ENCODE peak calls at places on chromosomes 16 and 17, in five cellular contexts. O, M, X, B and N are unnamed samples.

GRCh38 chr17:15287533-15288267 is 22.6 kb upstream of the PMP22 start:
- DNase-seq in M (peak; percentile 26), O (no peak), X (no peak), B (no peak), N (peak; percentile 39)

GRCh38 chr16:66298006-66298405 is 68.5 kb upstream of the CDH5 start:
- DNase-seq in M (no peak), O (no peak), B (no peak), X (no peak), N (no peak)

GRCh38 chr17:19319771-19320505 is 42.6 kb downstream of the B9D1 start:
- DNase-seq in O (no peak), B (no peak), M (no peak), X (no peak), N (no peak)

GRCh38 chr16:22300427-22301071 is 3.3 kb downstream of the POLR3E start:
- DNase-seq in B (peak; percentile 76), M (peak; percentile 57), X (peak; percentile 67), O (peak; percentile 64), N (peak; percentile 68)

GRCh38 chr16:66299349-66299748 is 67.1 kb upstream of the CDH5 start:
- DNase-seq in B (no peak), M (no peak), O (no peak), X (no peak), N (no peak)

GRCh38 chr17:1423456-1424135 is 23.6 kb upstream of the YWHAE start:
- DNase-seq in M (no peak), O (no peak), X (no peak), B (no peak), N (no peak)

GRCh38 chr16:15439102-15439501 is 4.7 kb downstream of the BMERB1 start:
- DNase-seq in X (no peak), B (no peak), O (no peak), M (no peak), N (no peak)

GRCh38 chr16:65658339-65659275 is 536.7 kb upstream of the CDH11 start:
- DNase-seq in B (no peak), O (no peak), M (no peak), X (peak; percentile 85), N (peak; percentile 90)

GRCh38 chr17:7183433-7184090 is 4.4 kb upstream of the ASGR1 start:
- DNase-seq in O (no peak), X (no peak), B (no peak), M (no peak), N (no peak)

GRCh38 chr16:2775765-2776499 is 1.1 kb downstream of the ELOB start:
- DNase-seq in M (no peak), X (no peak), B (no peak), O (no peak), N (no peak)

GRCh38 chr17:4850236-4850635 is 17.1 kb downstream of the MINK1 start:
- DNase-seq in M (no peak), X (no peak), B (no peak), O (peak; percentile 34), N (no peak)

GRCh38 chr16:61820398-61820797 is 215.8 kb downstream of the CDH8 start:
- DNase-seq in B (no peak), O (no peak), M (no peak), X (peak; percentile 18), N (no peak)

GRCh38 chr16:35516971-35517370 is 2057.6 kb downstream of the TP53TG3F start:
- DNase-seq in X (no peak), O (no peak), B (no peak), M (no peak), N (no peak)

GRCh38 chr17:12620200-12620720 is 45.4 kb upstream of the MYOCD start:
- DNase-seq in B (no peak), M (no peak), O (no peak), X (peak; percentile 33), N (peak; percentile 68)

GRCh38 chr17:27494192-27495091 is 38.2 kb downstream of the KSR1 start:
- DNase-seq in B (peak; percentile 40), X (peak; percentile 55), M (peak; percentile 63), O (peak; percentile 87), N (peak; percentile 24)
- TF ChIP-seq CTCF in B (peak; percentile 53), X (peak; percentile 27), M (peak; percentile 48), O (no peak), N (peak; percentile 22)

GRCh38 chr17:56274491-56274890 is 121.2 kb downstream of the ANKFN1 start:
- DNase-seq in O (no peak), B (no peak), X (no peak), M (no peak), N (no peak)

GRCh38 chr17:56269509-56269908 is 116.2 kb downstream of the ANKFN1 start:
- DNase-seq in O (no peak), B (no peak), X (no peak), M (no peak), N (peak; percentile 33)

GRCh38 chr17:56269998-56270397 is 116.7 kb downstream of the ANKFN1 start:
- DNase-seq in O (no peak), M (no peak), X (no peak), B (no peak), N (no peak)
- TF ChIP-seq CTCF in O (no peak), M (no peak), X (no peak), B (no peak), N (no peak)

GRCh38 chr17:18087610-18088491 is at the start of gene DRG2:
- DNase-seq in O (peak; percentile 96), X (peak; percentile 94), B (peak; percentile 88), M (peak; percentile 92), N (peak; percentile 89)
- TF ChIP-seq CTCF in O (no peak), X (no peak), B (peak; percentile 50), M (no peak), N (peak; percentile 1)

DNA sequence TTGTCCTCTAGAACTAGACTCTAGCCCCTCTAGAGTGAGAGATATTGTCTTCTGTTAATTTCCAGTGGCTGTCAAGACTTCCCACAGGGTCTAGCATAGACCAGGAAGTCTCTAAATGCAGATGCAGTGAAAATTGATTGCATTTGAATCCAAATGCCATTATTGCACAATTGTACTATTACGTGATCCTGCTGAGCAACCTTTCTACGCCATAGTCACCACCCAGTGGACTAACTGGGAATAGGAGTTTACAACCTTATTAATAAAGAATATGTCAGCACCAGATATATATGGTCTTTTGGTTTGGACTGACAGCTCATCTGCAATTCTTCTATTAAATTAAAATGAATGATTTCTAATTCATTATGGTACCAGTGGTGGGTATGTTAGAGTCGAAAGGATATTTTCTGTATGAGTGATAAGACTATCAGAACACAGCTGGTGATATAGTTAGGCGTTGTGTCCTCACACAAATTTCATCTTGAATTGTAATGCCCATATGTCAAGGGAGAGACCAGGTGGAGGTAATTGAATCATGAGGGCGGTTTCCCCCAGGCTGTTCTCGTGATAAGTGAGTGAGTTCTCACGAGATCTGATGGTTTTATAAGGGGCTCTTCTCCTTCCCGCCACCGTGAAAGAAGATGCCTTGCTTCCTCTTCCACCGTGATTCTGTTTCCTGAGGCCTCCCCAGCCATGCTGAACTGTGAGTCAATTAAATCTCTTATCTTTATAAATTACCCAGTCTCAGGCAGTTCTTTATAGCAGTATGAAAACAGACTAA is 138.9 kb upstream of the CA10 start:
- DNase-seq in O (no peak), B (no peak), X (no peak), M (no peak), N (peak; percentile 1)
- TF ChIP-seq CTCF in O (no peak), B (peak; percentile 10), X (no peak), M (no peak), N (no peak)

GRCh38 chr16:83443972-83444371 is 363.8 kb upstream of the HSBP1 start:
- DNase-seq in X (no peak), O (no peak), B (no peak), M (no peak), N (no peak)

GRCh38 chr16:83453977-83454376 is 353.8 kb upstream of the HSBP1 start:
- DNase-seq in B (no peak), O (no peak), M (no peak), X (no peak), N (no peak)

GRCh38 chr16:83447560-83447959 is 360.2 kb upstream of the HSBP1 start:
- DNase-seq in B (no peak), O (no peak), X (no peak), M (no peak), N (no peak)

DNA sequence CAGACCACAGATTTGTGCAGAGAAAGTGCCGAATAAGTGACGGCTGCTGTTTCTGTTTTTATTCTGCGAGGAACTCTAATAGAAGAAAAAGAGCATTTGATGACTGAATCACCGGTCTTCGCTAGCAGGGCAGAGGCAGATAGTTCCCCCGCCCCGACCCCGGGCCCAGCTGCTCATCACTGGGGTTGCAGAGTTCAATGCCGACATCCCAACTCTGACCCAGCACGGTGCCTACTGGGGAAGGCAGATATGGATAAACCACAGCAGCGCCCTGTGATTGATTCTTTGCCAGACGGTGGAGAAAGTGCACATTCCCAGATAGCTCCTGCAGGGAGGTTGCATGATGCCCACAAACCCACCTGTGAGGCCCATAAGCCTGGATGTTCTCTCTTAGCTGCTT is 357.9 kb upstream of the HSBP1 start:
- DNase-seq in M (no peak), O (no peak), X (no peak), B (no peak), N (no peak)
- TF ChIP-seq CTCF in M (no peak), O (no peak), X (no peak), B (no peak), N (no peak)

DNA sequence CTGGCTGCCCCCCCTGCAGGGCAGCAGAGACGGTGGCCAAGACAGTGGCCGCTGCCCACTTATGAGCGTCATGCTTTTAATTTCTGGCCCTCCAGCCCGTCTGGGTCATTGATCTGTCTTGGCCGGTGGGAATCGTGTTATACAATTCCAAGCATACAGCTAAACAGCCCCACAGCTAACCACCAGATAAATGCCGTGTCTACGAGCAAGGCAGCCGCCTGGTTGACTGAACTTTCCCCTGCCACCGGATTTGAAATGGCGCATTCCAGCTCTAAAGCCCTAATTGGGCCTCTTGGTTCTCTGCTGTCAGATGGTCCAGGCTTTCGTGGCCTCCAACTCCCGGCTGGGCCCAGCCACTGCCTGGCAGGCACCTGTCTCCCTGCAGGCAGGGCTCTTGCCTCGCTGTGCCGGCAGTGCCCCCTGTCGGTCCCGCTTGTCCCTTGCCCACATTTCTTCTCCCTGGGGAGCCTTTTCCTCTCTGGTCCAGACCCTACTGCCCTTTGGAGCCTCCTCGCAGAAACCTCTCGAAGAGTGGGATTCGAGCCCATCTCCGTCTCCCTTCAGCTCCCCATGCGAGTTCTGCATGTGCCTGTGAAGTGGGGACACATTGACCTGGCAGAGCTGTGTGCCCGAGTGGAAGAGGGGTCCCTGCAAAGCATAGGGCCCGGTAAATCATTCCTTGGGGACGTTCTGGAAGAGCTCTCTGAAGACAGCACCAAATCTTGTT is 1.8 kb upstream of the RBFOX3 start:
- DNase-seq in X (peak; percentile 26), B (peak; percentile 73), M (no peak), O (peak; percentile 31), N (peak; percentile 35)
- TF ChIP-seq CTCF in X (peak; percentile 43), B (peak; percentile 68), M (peak; percentile 52), O (no peak), N (peak; percentile 52)